ENCODE peak calls at places on chromosome 13, in six cellular contexts. E, R, T, Q, C and K are unnamed samples.

GRCh38 chr13:37878496-37878895 is 8.9 kb upstream of the TRPC4 start:
- DNase-seq in T (no peak), Q (no peak), R (no peak), C (no peak), E (no peak), K (no peak)

GRCh38 chr13:48891586-48891985 is 84.1 kb upstream of the FNDC3A start:
- DNase-seq in T (no peak), R (no peak), Q (no peak), E (no peak), C (no peak), K (no peak)

GRCh38 chr13:45847554-45848224 is 3.9 kb downstream of the SIAH3 start:
- DNase-seq in R (no peak), C (no peak), Q (peak; percentile 22), T (no peak), E (peak; percentile 67), K (peak; percentile 72)

GRCh38 chr13:39773833-39774232 is 118.4 kb downstream of the COG6 start:
- DNase-seq in R (no peak), T (no peak), C (no peak), Q (no peak), E (no peak), K (no peak)

GRCh38 chr13:23161176-23161825 is 19.5 kb upstream of the SGCG start:
- DNase-seq in R (no peak), C (no peak), E (no peak), Q (no peak), T (no peak), K (no peak)

GRCh38 chr13:70353096-70353495 is 244.8 kb upstream of the KLHL1 start:
- DNase-seq in C (no peak), R (no peak), E (no peak), T (no peak), Q (no peak), K (no peak)

GRCh38 chr13:75469087-75469486 is 12.9 kb downstream of the TBC1D4 start:
- DNase-seq in R (no peak), C (no peak), Q (no peak), E (no peak), T (no peak), K (no peak)

GRCh38 chr13:108120332-108120731 is 95.0 kb downstream of the LIG4 start:
- DNase-seq in E (no peak), Q (no peak), C (no peak), T (no peak), R (no peak), K (no peak)

GRCh38 chr13:93861818-93862217 is 617.7 kb downstream of the DCT start:
- DNase-seq in C (no peak), T (no peak), E (no peak), Q (no peak), R (no peak), K (no peak)

GRCh38 chr13:39186205-39186880 is 148.1 kb downstream of the NHLRC3 start:
- DNase-seq in E (no peak), C (no peak), T (no peak), Q (no peak), R (no peak), K (no peak)

GRCh38 chr13:51525567-51526165 is 58.6 kb upstream of the WDFY2 start:
- DNase-seq in E (no peak), Q (no peak), C (no peak), R (no peak), T (no peak), K (no peak)

GRCh38 chr13:49645451-49645850 is 17.1 kb downstream of the ARL11 start:
- DNase-seq in Q (no peak), T (no peak), E (no peak), C (no peak), R (no peak), K (no peak)

GRCh38 chr13:105579821-105580707 is 955.4 kb downstream of the EFNB2 start:
- DNase-seq in C (no peak), Q (no peak), R (no peak), T (no peak), E (no peak), K (no peak)

GRCh38 chr13:43942301-43942700 is 62.6 kb downstream of the LACC1 start:
- DNase-seq in R (no peak), C (no peak), Q (no peak), T (no peak), E (no peak), K (no peak)

GRCh38 chr13:31045621-31046081 is 113.2 kb downstream of the TEX26 start:
- DNase-seq in Q (no peak), E (peak; percentile 70), T (no peak), C (no peak), R (peak; percentile 74), K (no peak)

GRCh38 chr13:114078501-114079451 is 53.6 kb downstream of the RASA3 start:
- DNase-seq in R (no peak), E (peak; percentile 71), T (no peak), Q (no peak), C (no peak), K (peak; percentile 48)

GRCh38 chr13:75353786-75354193 is 128.2 kb downstream of the TBC1D4 start:
- DNase-seq in T (no peak), R (no peak), C (no peak), Q (no peak), E (no peak), K (no peak)

GRCh38 chr13:46278474-46278873 is 66.7 kb downstream of the LRRC63 start:
- DNase-seq in Q (no peak), C (no peak), E (no peak), T (no peak), R (no peak), K (no peak)

GRCh38 chr13:101272886-101273285 is 143.4 kb downstream of the NALCN start:
- DNase-seq in R (no peak), E (no peak), Q (no peak), C (no peak), T (no peak), K (no peak)

GRCh38 chr13:91369432-91369831 is 21.9 kb downstream of the MIR17HG start:
- DNase-seq in E (no peak), T (no peak), C (no peak), R (no peak), Q (no peak), K (no peak)

GRCh38 chr13:93942016-93942415 is 537.5 kb downstream of the DCT start:
- DNase-seq in Q (no peak), R (no peak), C (no peak), T (no peak), E (no peak), K (no peak)

GRCh38 chr13:23506821-23507210 is 63.4 kb upstream of the TNFRSF19 start:
- DNase-seq in E (no peak), T (no peak), R (no peak), C (no peak), Q (no peak), K (no peak)

GRCh38 chr13:56861472-56861871 is 279.2 kb upstream of the PRR20A start:
- DNase-seq in C (no peak), T (no peak), E (no peak), Q (no peak), R (no peak), K (no peak)

GRCh38 chr13:41603917-41604316 is 146.6 kb downstream of the RGCC start:
- DNase-seq in Q (no peak), C (no peak), R (peak; percentile 8), T (no peak), E (no peak), K (no peak)

GRCh38 chr13:41608111-41608510 is 150.8 kb downstream of the RGCC start:
- DNase-seq in C (no peak), Q (no peak), T (no peak), R (no peak), E (no peak), K (no peak)

GRCh38 chr13:41605319-41606285 is 148.3 kb downstream of the RGCC start:
- DNase-seq in C (no peak), T (no peak), E (no peak), R (no peak), Q (no peak), K (no peak)

GRCh38 chr13:41608779-41609178 is 151.4 kb downstream of the RGCC start:
- DNase-seq in Q (no peak), C (no peak), E (no peak), T (no peak), R (no peak), K (no peak)

GRCh38 chr13:41606646-41607045 is 149.3 kb downstream of the RGCC start:
- DNase-seq in E (no peak), R (no peak), Q (no peak), C (no peak), T (no peak), K (no peak)
- H3K4me1 ChIP-seq in E (no peaks in the 10 kb centered on the region), R (peaks cover 22% of the 10 kb centered on the region), Q (peaks cover 12% of the 10 kb centered on the region), C (no peaks in the 10 kb centered on the region), T (no peaks in the 10 kb centered on the region), K (no peaks in the 10 kb centered on the region)

GRCh38 chr13:27449936-27450828 is at the start of gene MTIF3:
- DNase-seq in Q (peak; percentile 91), E (peak; percentile 96), T (peak; percentile 96), C (peak; percentile 96), R (peak; percentile 71), K (peak; percentile 98)

GRCh38 chr13:27450921-27451461 is 627 bp upstream of the MTIF3 start:
- DNase-seq in C (peak; percentile 37), T (peak; percentile 64), R (no peak), Q (peak; percentile 48), E (peak; percentile 73), K (no peak)

GRCh38 chr13:27446986-27447583 is 3.3 kb downstream of the MTIF3 start:
- DNase-seq in Q (no peak), R (no peak), C (no peak), T (no peak), E (no peak), K (no peak)

GRCh38 chr13:27449081-27449603 is 1.2 kb downstream of the MTIF3 start:
- DNase-seq in Q (no peak), E (no peak), R (no peak), C (no peak), T (no peak), K (no peak)

GRCh38 chr13:27448308-27448707 is 2.1 kb downstream of the MTIF3 start:
- DNase-seq in T (no peak), E (no peak), Q (peak; percentile 33), R (no peak), C (no peak), K (no peak)
- H3K4me3 ChIP-seq in T (no peak overlapping the region), E (no peak overlapping the region), Q (peak overlapping the region; percentile 86), R (no peak overlapping the region), C (no peak overlapping the region), K (no peak overlapping the region)

DNA sequence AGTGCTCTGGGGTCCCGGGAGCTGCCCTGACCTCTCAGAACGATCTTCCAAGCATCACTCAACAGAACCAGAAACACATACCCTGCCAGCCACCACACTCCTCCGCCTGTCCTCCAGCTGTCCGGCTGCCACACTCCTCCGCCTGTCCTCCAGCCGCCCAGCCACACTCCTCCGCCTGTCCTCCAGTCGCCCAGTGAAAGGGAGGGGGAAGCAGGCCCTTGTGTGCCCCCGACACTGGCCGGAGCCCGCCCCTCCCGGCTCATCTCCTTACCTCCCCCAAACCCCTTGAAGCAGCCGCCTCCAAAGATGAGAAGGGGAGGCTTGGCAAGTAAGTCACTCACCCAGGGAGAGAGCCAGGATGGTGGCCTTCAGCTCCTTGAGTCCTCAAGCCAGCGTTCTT is 40.2 kb downstream of the STK24 start:
- DNase-seq in E (peak; percentile 56), T (no peak), R (no peak), C (no peak), Q (no peak), K (no peak)
- H3K4me1 ChIP-seq in E (peaks cover 88% of the 10 kb centered on the region), T (peaks cover 5% of the 10 kb centered on the region), R (peaks cover 16% of the 10 kb centered on the region), C (peaks cover 13% of the 10 kb centered on the region), Q (peaks cover 72% of the 10 kb centered on the region), K (peaks cover 72% of the 10 kb centered on the region)

DNA sequence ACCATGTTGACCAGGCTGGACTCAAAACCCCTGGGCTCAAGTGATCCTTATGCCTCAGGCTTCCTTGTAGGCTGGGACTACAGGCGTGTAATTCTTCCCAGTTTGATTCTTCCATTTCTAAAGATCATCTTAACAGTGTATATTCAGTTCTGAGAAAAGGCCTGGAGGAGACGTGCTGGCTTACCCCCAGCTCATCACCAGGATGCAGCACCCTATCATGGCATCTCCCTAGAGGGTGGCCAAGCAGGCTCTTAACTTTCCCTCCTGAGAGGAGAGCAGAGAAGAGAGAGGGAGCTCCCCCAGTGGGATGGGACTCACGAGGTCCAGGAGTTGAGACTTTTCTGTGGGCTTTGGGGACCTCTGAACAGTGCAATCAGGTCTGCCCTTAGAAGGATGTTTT is 2.1 kb upstream of the TUBA3C start:
- DNase-seq in R (no peak), C (peak; percentile 0), E (no peak), T (no peak), Q (no peak), K (no peak)
- H3K4me3 ChIP-seq in R (no peak overlapping the region), C (no peak overlapping the region), E (no peak overlapping the region), T (no peak overlapping the region), Q (no peak overlapping the region), K (no peak overlapping the region)